ENCODE peak calls at places on chromosomes 11 and 22, in ten cellular contexts. U, H, G, Y, I, O, L, B, W and X are unnamed samples.

GRCh38 chr22:22079404-22080148 is 97.0 kb upstream of the TOP3B start:
- DNase-seq in U (no peak), H (no peak), G (no peak), Y (no peak), I (no peak), O (no peak), L (no peak), B (no peak), W (no peak), X (no peak)

GRCh38 chr11:60988658-60989057 is 17.2 kb downstream of the CD6 start:
- DNase-seq in U (no peak), H (no peak), G (no peak), Y (no peak), I (no peak), O (no peak), L (no peak), B (no peak), W (no peak), X (no peak)

GRCh38 chr11:120108154-120108784 is 29.6 kb downstream of the TRIM29 start:
- DNase-seq in U (peak), H (peak), G (peak), Y (peak), I (peak), O (peak), L (peak), B (no peak), W (peak), X (peak)

GRCh38 chr11:66950113-66950535 is 8.1 kb downstream of the PC start:
- DNase-seq in U (peak), H (peak), G (peak), Y (peak), I (no peak), O (peak), L (no peak), B (peak), W (peak), X (no peak)

GRCh38 chr11:118277312-118277711 is 13.2 kb upstream of the MPZL2 start:
- DNase-seq in U (peak), H (peak), G (peak), Y (no peak), I (no peak), O (no peak), L (no peak), B (no peak), W (peak), X (no peak)

GRCh38 chr11:75472081-75472732 is 39.2 kb upstream of the KLHL35 start:
- DNase-seq in U (no peak), H (no peak), G (no peak), Y (no peak), I (no peak), O (no peak), L (no peak), B (no peak), W (no peak), X (no peak)

GRCh38 chr11:96238563-96239166 is 104.3 kb downstream of the MAML2 start:
- DNase-seq in U (no peak), H (peak), G (no peak), Y (no peak), I (no peak), O (no peak), L (no peak), B (no peak), W (no peak), X (no peak)

GRCh38 chr11:119791047-119791446 is 62.0 kb upstream of the NECTIN1 start:
- DNase-seq in U (no peak), H (no peak), G (no peak), Y (no peak), I (no peak), O (no peak), L (no peak), B (no peak), W (no peak), X (no peak)

GRCh38 chr11:128424867-128425285 is 162.5 kb downstream of the ETS1 start:
- DNase-seq in U (no peak), H (peak), G (peak), Y (peak), I (no peak), O (no peak), L (no peak), B (peak), W (no peak), X (no peak)

GRCh38 chr11:74784234-74784633 is 35.6 kb downstream of the RNF169 start:
- DNase-seq in U (no peak), H (no peak), G (no peak), Y (no peak), I (no peak), O (no peak), L (no peak), B (no peak), W (no peak), X (no peak)

GRCh38 chr22:37244114-37244921 is at the start of gene RAC2:
- DNase-seq in U (peak), H (peak), G (peak), Y (peak), I (peak), O (peak), L (no peak), B (peak), W (peak), X (peak)

GRCh38 chr22:25628494-25628893 is 64.0 kb downstream of the GRK3 start:
- DNase-seq in U (no peak), H (no peak), G (no peak), Y (no peak), I (no peak), O (no peak), L (no peak), B (no peak), W (no peak), X (no peak)

GRCh38 chr22:49764151-49764581 is 63.5 kb downstream of the BRD1 start:
- DNase-seq in U (no peak), H (peak), G (no peak), Y (no peak), I (no peak), O (no peak), L (no peak), B (no peak), W (no peak), X (no peak)

GRCh38 chr11:34633990-34634725 is 13.3 kb downstream of the EHF start:
- DNase-seq in U (peak), H (peak), G (no peak), Y (no peak), I (no peak), O (no peak), L (no peak), B (no peak), W (no peak), X (no peak)

GRCh38 chr11:41309111-41309522 is 150.3 kb downstream of the LRRC4C start:
- DNase-seq in U (no peak), H (no peak), G (peak), Y (no peak), I (no peak), O (no peak), L (no peak), B (no peak), W (no peak), X (no peak)